ENCODE peak calls at places on chromosomes 3 and 15, in four cellular contexts. C, O, Q and V are unnamed samples.

GRCh38 chr3:30538787-30539186 is 67.6 kb upstream of the TGFBR2 start:
- DNase-seq in C (no peak), O (no peak), Q (peak; percentile 96), V (no peak)

GRCh38 chr3:99651561-99651960 is 13.2 kb downstream of the COL8A1 start:
- DNase-seq in C (no peak), Q (peak; percentile 82), O (no peak), V (peak; percentile 50)

GRCh38 chr15:75776075-75776443 is 63.4 kb upstream of the CSPG4 start:
- DNase-seq in O (no peak), Q (peak; percentile 9), C (no peak), V (peak; percentile 33)

GRCh38 chr3:122789585-122790273 is 3.9 kb downstream of the HSPBAP1 start:
- DNase-seq in O (no peak), C (no peak), Q (no peak), V (no peak)

GRCh38 chr3:39414421-39414907 is 7.9 kb downstream of the RPSA start:
- DNase-seq in C (no peak), Q (no peak), O (peak; percentile 38), V (no peak)

GRCh38 chr15:59174846-59175831 is 31.5 kb upstream of the LDHAL6B start:
- DNase-seq in C (peak; percentile 64), O (peak; percentile 71), Q (peak; percentile 71), V (peak; percentile 81)

GRCh38 chr15:67531379-67532059 is 10.6 kb downstream of the C15orf61 start:
- DNase-seq in C (no peak), O (no peak), Q (peak; percentile 72), V (no peak)

GRCh38 chr3:161649900-161650484 is 153.4 kb downstream of the OTOL1 start:
- DNase-seq in Q (peak; percentile 67), C (no peak), O (no peak), V (peak; percentile 5)

GRCh38 chr3:191094057-191094456 is 105.0 kb upstream of the OSTN start:
- DNase-seq in Q (peak; percentile 90), C (no peak), O (no peak), V (no peak)

GRCh38 chr3:51711352-51712019 is 4.6 kb downstream of the GRM2 start:
- DNase-seq in Q (no peak), C (peak; percentile 13), O (no peak), V (no peak)

GRCh38 chr3:51948016-51948580 is 5.9 kb downstream of the PARP3 start:
- DNase-seq in O (no peak), Q (no peak), C (no peak), V (no peak)

GRCh38 chr3:158106773-158107461 is 697 bp upstream of the SHOX2 start:
- DNase-seq in O (peak; percentile 49), Q (no peak), C (peak; percentile 63), V (peak; percentile 22)
- H3K4me1 ChIP-seq in O (peaks cover 34% of the 10 kb centered on the region), Q (peaks cover 10% of the 10 kb centered on the region), C (peaks cover 3% of the 10 kb centered on the region), V (peaks cover 35% of the 10 kb centered on the region)

DNA sequence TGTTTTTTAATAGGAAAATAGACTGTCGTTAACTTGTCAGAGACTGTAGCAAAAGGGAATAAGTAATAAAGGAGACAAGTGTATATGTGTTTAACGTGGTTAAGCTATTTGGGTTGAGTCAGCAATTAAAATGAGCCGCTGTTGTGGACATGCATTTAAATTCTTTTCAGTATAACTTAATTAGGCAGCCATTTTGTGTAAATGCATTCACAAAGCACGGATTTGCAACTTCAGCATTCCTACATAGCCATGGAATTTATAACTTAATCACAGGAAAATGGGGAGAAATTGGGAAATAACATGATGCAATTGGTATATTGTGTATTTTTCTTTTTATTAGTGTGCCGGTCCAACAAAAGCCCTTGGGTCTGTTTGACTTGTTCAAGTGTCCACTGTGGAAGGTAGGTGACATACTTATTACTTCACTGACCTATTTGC is 27.9 kb downstream of the USP3 start:
- DNase-seq in Q (peak; percentile 52), O (no peak), C (no peak), V (no peak)
- H3K79me2 ChIP-seq in Q (peaks cover 88% of the 10 kb centered on the region), O (peaks cover 55% of the 10 kb centered on the region), C (peaks cover 81% of the 10 kb centered on the region), V (peaks cover 97% of the 10 kb centered on the region)

GRCh38 chr3:64685331-64685799 is 2.4 kb downstream of the ADAMTS9 start:
- DNase-seq in C (peak; percentile 36), Q (no peak), O (no peak), V (peak; percentile 51)

GRCh38 chr3:64687381-64687780 is 419 bp downstream of the ADAMTS9 start:
- DNase-seq in O (no peak), C (peak; percentile 79), Q (no peak), V (no peak)

GRCh38 chr3:64684715-64685261 is 3.0 kb downstream of the ADAMTS9 start:
- DNase-seq in O (no peak), C (peak; percentile 49), Q (no peak), V (peak; percentile 64)

GRCh38 chr3:64686446-64686908 is 1.3 kb downstream of the ADAMTS9 start:
- DNase-seq in C (peak; percentile 27), Q (peak; percentile 2), O (no peak), V (peak; percentile 72)

DNA sequence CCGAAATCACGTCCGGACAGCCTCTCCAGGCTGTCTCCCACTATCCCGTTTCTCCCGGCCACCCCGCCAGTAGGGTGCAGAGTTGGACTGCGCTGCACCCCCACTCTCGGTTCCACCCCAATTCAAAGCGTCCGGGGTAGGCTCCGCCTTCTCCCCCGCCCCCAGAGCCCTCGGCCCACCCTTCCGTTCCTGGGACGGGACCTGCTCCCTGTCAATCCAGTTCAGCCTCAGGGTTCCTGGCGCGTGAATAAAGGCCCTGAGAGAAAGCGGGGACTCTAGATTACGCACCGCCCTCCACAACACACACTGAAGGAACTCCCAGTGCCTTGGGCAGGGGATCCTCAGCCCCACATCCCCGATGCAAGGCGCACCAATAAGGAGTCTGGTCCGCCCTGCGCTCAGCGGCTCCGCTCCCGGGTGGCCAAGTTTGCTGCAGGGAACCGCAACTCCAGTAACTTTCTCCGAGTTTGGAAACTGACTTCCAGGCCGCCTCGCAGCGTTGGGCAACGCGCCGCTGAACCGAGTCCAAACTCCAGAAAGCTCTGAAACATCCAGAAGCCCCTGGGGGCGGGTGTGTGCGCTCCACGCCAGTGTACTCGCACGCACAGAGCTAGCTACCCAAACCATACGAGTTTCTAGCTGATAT is 1.9 kb downstream of the ADAMTS9 start:
- DNase-seq in Q (no peak), O (no peak), C (peak; percentile 84), V (peak; percentile 94)
- TF ChIP-seq EZH2phosphoT487 in Q (no peak), O (no peak), C (no peak), V (no peak)

GRCh38 chr3:46893763-46894162 is 16.2 kb downstream of the PTH1R start:
- DNase-seq in O (no peak), C (no peak), Q (no peak), V (no peak)

GRCh38 chr3:46893146-46893748 is 15.7 kb downstream of the PTH1R start:
- DNase-seq in O (no peak), C (no peak), Q (no peak), V (no peak)

GRCh38 chr3:46895204-46895660 is 17.7 kb downstream of the PTH1R start:
- DNase-seq in Q (peak; percentile 77), C (peak; percentile 85), O (peak; percentile 74), V (peak; percentile 80)

GRCh38 chr3:46895761-46896160 is 18.2 kb downstream of the PTH1R start:
- DNase-seq in Q (no peak), C (no peak), O (no peak), V (no peak)

DNA sequence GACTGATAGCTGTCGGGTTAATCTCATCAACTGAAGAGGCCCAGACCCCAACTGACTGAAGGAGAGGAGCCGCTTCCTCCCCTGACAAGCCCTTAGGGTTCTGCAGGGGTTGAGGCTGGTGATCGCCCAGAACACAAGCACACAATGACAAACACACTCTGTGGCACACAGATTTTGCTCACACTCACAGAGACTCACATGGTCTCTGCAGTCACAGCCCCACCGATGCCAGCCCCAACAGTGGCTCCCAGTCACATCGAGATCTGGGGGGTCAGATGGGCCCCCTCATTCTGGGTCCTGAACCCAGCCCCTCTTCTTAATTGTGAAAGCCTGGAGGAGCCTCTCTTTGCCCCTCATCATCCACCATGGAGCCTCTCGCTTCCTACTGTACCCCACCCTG is 16.7 kb downstream of the PTH1R start:
- DNase-seq in C (no peak), Q (no peak), O (no peak), V (no peak)
- H3K4me1 ChIP-seq in C (no peaks in the 10 kb centered on the region), Q (peaks cover 4% of the 10 kb centered on the region), O (no peaks in the 10 kb centered on the region), V (peaks cover 26% of the 10 kb centered on the region)